ENCODE peak calls at places on chromosomes 1 and 21, in seven cellular contexts. J is cardiac muscle cell, U is left ventricle myocardium inferior, D is cardiac fibroblast, B is AG10803, Y is PC-3, F is testis. N is an unnamed sample.

GRCh38 chr1:73593379-73593778 is 604.6 kb downstream of the LRRIQ3 start:
- DNase-seq in J (peak), U (no peak), D (peak), B (peak), Y (peak), F (no peak), N (no peak)

GRCh38 chr1:60169206-60169605 is 95.6 kb upstream of the C1orf87 start:
- DNase-seq in J (no peak), U (no peak), D (peak), B (peak), Y (no peak), F (no peak), N (no peak)

GRCh38 chr1:229860926-229861325 is 206.1 kb upstream of the GALNT2 start:
- DNase-seq in J (no peak), U (no peak), D (no peak), B (no peak), Y (no peak), F (no peak), N (no peak)

GRCh38 chr1:186503210-186503609 is 42.3 kb upstream of the PDC start:
- DNase-seq in J (no peak), U (no peak), D (peak), B (peak), Y (peak), F (no peak), N (no peak)

GRCh38 chr1:94236630-94237290 is 624 bp downstream of the ARHGAP29 start:
- DNase-seq in J (peak), U (peak), D (peak), B (peak), Y (peak), F (peak), N (no peak)

GRCh38 chr1:42178249-42178648 is 13.7 kb upstream of the GUCA2A start:
- DNase-seq in J (peak), U (no peak), D (no peak), B (no peak), Y (no peak), F (peak), N (no peak)

GRCh38 chr1:235021321-235021720 is 107.3 kb downstream of the TOMM20 start:
- DNase-seq in J (no peak), U (no peak), D (no peak), B (no peak), Y (no peak), F (no peak), N (no peak)

GRCh38 chr1:107914144-107914543 is 50.8 kb downstream of the VAV3 start:
- DNase-seq in J (no peak), U (no peak), D (no peak), B (no peak), Y (no peak), F (no peak), N (no peak)

GRCh38 chr1:165152109-165152508 is 204.4 kb downstream of the LMX1A start:
- DNase-seq in J (no peak), U (no peak), D (no peak), B (no peak), Y (peak), F (no peak), N (no peak)

GRCh38 chr1:165147799-165148198 is 208.7 kb downstream of the LMX1A start:
- DNase-seq in J (no peak), U (no peak), D (no peak), B (no peak), Y (no peak), F (no peak), N (no peak)

GRCh38 chr1:165153182-165153581 is 203.3 kb downstream of the LMX1A start:
- DNase-seq in J (no peak), U (no peak), D (no peak), B (no peak), Y (no peak), F (no peak), N (no peak)

DNA sequence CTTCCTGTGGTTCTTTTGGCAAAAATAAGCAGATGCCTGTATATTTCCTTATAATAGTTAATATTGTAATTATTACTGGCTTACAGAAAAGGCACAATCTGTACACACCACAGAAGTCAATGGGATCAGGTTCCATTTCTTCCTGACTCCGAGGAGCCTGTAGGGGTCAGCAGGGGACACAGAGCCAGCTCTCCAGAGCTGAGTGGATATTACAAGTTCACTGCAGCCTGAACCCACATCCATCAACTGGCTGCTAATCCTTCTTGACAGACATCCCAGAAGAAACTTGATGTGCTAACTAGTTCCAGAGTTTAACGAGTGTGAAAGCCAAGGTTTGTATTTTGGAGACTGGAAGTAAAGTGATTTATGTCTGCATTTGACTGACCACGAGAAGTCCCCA is 203.8 kb downstream of the LMX1A start:
- DNase-seq in J (no peak), U (no peak), D (no peak), B (no peak), Y (peak), F (no peak), N (no peak)
- TF ChIP-seq CTCF in J (peak), U (peak), D (no peak), B (peak), Y (peak), F (no peak), N (no peak)

GRCh38 chr1:44571712-44572571 is 102.3 kb downstream of the TMEM53 start:
- DNase-seq in J (peak), U (no peak), D (peak), B (no peak), Y (peak), F (no peak), N (no peak)
- TF ChIP-seq CTCF in J (peak), U (peak), D (peak), B (peak), Y (peak), F (no peak), N (peak)

GRCh38 chr1:193666485-193667083 is 480.2 kb upstream of the B3GALT2 start:
- DNase-seq in J (no peak), U (no peak), D (no peak), B (no peak), Y (no peak), F (no peak), N (no peak)
- TF ChIP-seq CTCF in J (no peak), U (no peak), D (no peak), B (no peak), Y (no peak), F (no peak), N (no peak)

DNA sequence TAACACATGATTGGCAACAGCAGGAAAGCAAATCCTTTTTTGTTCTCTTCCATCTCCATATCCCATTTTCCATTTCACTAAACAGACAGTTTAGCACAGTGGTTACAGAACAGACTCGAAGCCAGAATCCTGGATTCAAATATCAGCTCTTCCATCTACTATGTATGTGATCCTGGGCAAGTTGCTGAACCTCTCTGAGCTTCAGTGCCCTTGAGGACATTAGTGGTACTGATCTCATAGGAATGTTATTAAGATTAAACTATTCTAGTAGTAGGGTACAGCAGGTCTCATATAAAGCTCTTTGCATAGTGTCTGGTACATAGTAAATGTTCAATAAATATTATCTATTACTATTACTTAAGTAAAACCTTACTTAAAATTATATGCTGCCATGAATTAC is 13.8 kb upstream of the HHIPL2 start:
- DNase-seq in J (no peak), U (no peak), D (no peak), B (no peak), Y (no peak), F (no peak), N (no peak)
- TF ChIP-seq CTCF in J (no peak), U (no peak), D (peak), B (no peak), Y (no peak), F (no peak), N (no peak)

GRCh38 chr1:109671067-109671466 is 3.2 kb downstream of the GSTM2 start:
- DNase-seq in J (no peak), U (no peak), D (no peak), B (no peak), Y (no peak), F (no peak), N (no peak)

GRCh38 chr1:109669246-109669948 is 1.5 kb downstream of the GSTM2 start:
- DNase-seq in J (no peak), U (no peak), D (no peak), B (no peak), Y (no peak), F (no peak), N (no peak)

GRCh38 chr1:109668123-109668800 is 405 bp downstream of the GSTM2 start:
- DNase-seq in J (no peak), U (no peak), D (no peak), B (no peak), Y (no peak), F (no peak), N (no peak)

GRCh38 chr1:109664671-109665070 is 3.2 kb upstream of the GSTM2 start:
- DNase-seq in J (no peak), U (no peak), D (no peak), B (no peak), Y (peak), F (no peak), N (no peak)

DNA sequence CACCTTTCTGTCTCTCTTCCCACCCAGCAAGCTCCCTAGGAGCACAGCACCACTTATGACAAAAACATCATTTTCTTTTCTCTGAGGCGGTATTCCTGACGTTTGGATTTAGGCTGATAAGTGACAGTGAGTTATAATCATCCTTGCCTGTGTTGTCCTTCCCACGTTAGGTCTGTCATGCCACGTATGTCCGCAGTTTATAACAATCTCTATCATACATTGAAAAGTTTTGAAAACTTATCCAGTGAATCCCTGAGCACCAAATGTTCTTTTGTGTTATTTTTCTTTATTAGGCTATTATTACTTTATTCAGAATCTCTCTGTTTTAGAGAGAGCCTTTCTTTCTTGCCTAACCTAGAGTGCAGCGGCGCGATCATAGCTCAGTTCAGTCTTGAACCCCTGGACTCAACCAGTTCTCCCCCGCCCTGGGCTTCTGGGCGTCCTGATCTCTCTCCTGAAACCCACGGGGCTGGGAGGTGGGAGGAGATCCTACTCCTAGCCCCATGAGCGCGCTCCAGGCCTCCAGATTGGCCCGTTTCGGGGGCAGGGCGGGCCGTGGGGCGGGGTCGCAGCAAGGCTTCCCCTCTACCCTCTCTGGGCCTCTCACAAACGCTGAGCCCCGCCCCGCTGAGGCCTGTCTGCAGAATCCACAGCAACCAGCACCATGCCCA is at the start of gene GSTM2:
- DNase-seq in J (peak), U (peak), D (peak), B (peak), Y (peak), F (peak), N (peak)
- TF ChIP-seq CTCF in J (no peak), U (no peak), D (no peak), B (no peak), Y (no peak), F (no peak), N (no peak)

DNA sequence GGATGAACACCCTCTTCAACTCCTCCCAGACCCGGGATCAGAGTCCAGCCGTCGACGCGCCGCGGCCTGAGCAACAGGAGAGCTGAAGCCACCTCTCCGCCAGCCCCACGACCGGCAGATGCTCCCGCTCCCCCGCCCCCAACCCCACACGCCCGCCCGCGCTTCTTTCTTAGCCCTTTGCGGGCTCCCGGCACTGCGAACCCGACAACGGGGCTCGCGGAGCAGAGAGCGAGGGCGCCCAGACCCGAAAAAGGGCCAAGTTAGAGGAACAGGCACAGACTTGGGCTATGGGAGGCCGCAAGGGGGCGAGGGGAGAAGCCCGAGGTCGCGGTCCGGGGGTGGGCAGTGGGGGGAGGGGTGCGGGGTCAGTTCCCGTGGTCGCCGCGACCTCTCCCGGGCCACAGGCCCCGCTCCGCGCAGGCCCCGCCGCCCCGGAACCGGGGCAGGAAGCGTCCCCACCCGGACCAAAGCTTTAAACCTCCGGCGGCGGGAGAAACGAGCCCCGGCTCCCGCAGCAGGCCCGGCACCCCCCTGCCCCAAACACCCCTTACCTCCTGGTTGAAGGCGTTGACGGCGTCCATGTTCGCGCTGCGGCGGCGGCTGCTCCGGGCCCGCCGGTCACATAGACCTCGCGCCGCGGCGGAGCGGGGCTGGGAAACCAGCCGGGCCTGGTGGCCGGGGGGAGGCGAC is 661 bp downstream of the SCAF4 start:
- DNase-seq in J (peak), U (peak), D (no peak), B (peak), Y (no peak), F (peak), N (no peak)
- TF ChIP-seq CTCF in J (peak), U (peak), D (no peak), B (peak), Y (no peak), F (no peak), N (peak)

DNA sequence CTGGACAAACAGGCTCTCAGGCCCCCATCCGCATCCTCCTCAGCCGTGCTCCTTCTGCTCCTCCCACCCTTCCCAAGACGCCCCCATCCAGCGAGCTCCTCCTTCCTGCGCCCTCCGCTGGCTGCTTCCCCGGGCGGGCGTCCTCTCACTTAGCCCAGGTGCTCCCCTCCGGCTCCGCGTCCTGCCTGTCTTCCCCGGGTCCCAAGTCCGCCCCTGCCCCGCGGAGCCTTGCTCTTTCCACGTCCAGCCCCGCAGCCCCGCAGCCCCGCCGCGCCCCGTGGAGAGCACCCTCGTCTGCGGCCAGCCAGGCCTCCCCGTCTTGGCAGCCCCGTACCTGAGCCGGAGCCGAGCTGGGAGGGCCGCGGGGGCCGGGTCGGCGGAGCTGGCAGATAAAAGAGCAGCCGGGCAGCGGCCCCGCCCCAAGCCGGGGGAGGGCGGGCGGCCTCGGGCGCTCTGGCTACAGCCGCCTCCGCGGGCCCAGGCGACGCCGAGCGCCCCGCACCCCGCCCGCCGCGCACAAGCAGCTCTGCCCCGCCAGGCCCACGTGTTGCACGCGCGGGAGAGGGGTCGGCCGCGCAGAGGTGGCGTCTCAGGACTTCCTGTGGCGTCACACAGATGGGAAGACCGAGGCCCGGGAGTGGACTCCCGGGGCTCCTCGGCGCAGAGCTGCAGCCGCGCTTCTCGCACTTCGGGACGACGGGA is at the start of gene PAQR7:
- DNase-seq in J (peak), U (peak), D (peak), B (peak), Y (peak), F (peak), N (peak)
- TF ChIP-seq CTCF in J (no peak), U (peak), D (no peak), B (peak), Y (no peak), F (no peak), N (no peak)

DNA sequence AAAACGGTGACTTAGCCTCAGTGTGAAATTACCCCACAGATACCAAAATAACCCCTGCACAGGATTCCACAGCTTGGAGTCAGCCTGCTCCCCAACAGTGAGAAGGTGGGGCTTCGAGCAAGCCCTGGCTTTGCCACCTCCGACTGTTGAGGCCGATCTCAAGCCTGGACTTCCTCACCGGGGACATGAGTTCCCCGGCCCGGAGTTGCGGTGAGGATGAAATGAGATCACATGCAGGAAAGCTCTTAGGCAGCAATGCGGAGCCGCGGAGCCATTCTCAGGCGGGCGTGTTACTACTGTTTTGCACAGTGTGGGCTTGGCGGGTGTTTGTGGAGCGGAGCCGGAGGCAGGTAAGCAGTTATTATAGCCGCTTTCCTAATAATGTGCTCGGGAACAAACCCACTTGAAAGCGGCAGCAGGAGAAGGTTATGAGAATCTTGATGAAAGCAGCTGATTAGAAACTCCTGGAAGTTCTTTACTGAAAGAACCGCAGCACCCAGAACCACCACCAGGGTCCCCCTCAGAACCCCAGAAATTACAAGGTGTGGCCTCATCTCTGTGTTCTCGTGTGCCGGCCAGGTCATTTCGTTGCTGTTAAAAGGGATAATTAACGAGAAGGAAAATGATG is 3.9 kb upstream of the CLSTN1 start:
- DNase-seq in J (no peak), U (no peak), D (peak), B (no peak), Y (no peak), F (no peak), N (no peak)
- TF ChIP-seq CTCF in J (peak), U (peak), D (peak), B (peak), Y (peak), F (no peak), N (no peak)

N was measured in right atrium auricular region.